ENCODE peak calls at places on chromosomes 7 and 10, in five cellular contexts. S is nucleus accumbens, V is ureter, R is thoracic aorta, H is A673. N is an unnamed sample.
A peak's percentile ranks its signal among the peaks of the same experiment; 100 is the strongest.

GRCh38 chr7:52273685-52274610 is 761.5 kb upstream of the POM121L12 start:
- DNase-seq in V (peak; percentile 52), R (no peak), S (no peak), H (no peak), N (no peak)

GRCh38 chr10:111856631-111857030 is 326.9 kb downstream of the GPAM start:
- DNase-seq in R (no peak), S (no peak), H (peak; percentile 5), V (no peak), N (no peak)

GRCh38 chr7:117229350-117229749 is 93.5 kb downstream of the WNT2 start:
- DNase-seq in H (no peak), V (no peak), S (no peak), R (no peak), N (no peak)

GRCh38 chr7:127673902-127674301 is 21.9 kb downstream of the SND1 start:
- DNase-seq in R (no peak), V (no peak), S (no peak), H (no peak), N (no peak)

GRCh38 chr10:102673961-102674511 is 29.8 kb downstream of the TRIM8 start:
- DNase-seq in R (peak; percentile 49), S (no peak), V (peak; percentile 82), H (peak; percentile 36), N (no peak)

GRCh38 chr7:92362131-92362530 is 85.2 kb upstream of the GATAD1 start:
- DNase-seq in H (no peak), V (no peak), S (no peak), R (no peak), N (no peak)

GRCh38 chr7:90661290-90662151 is 65.4 kb downstream of the CDK14 start:
- DNase-seq in S (no peak), H (peak; percentile 34), V (no peak), R (no peak), N (no peak)

GRCh38 chr7:136957391-136957790 is 88.9 kb downstream of the CHRM2 start:
- DNase-seq in S (no peak), R (no peak), V (no peak), H (no peak), N (no peak)

GRCh38 chr10:101538481-101538880 is 49.6 kb downstream of the POLL start:
- DNase-seq in V (no peak), R (no peak), H (no peak), S (no peak), N (no peak)

GRCh38 chr10:26755443-26755903 is 58.0 kb downstream of the PDSS1 start:
- DNase-seq in V (no peak), S (no peak), R (no peak), H (peak; percentile 50), N (no peak)

GRCh38 chr10:114245128-114245791 is 6.2 kb downstream of the VWA2 start:
- DNase-seq in H (no peak), S (no peak), V (peak; percentile 55), R (no peak), N (no peak)